ENCODE peak calls at places on chromosomes 11 and 22, in eight cellular contexts. Z is aorta; Y is heart right ventricle; Q is psoas muscle; C is neuronal stem cell; U is HCT116; L is CD8-positive, alpha-beta memory T cell; O is HepG2. G is an unnamed sample.

GRCh38 chr11:46223252-46223513 is 54.3 kb upstream of the CREB3L1 start:
- DNase-seq in Z (no peak), C (no peak), L (no peak), Y (no peak), U (no peak), O (no peak), Q (no peak), G (peak; percentile 76)

GRCh38 chr11:22192642-22193347 is at the start of gene ANO5:
- DNase-seq in O (no peak), U (no peak), L (no peak), Z (peak; percentile 73), Q (peak; percentile 92), C (peak; percentile 66), Y (peak; percentile 78), G (peak; percentile 78)

GRCh38 chr11:28466506-28466905 is 358.3 kb downstream of the METTL15 start:
- DNase-seq in U (no peak), O (no peak), L (no peak), Z (no peak), Q (no peak), Y (no peak), C (no peak), G (no peak)

GRCh38 chr11:86370922-86371614 is 3.6 kb upstream of the CCDC81 start:
- DNase-seq in O (peak; percentile 5), Z (no peak), Q (no peak), U (no peak), L (no peak), C (no peak), Y (no peak), G (no peak)

GRCh38 chr11:132742929-132743328 is 789.4 kb downstream of the OPCML start:
- DNase-seq in Q (no peak), C (no peak), Z (no peak), O (no peak), L (no peak), Y (no peak), U (no peak), G (no peak)

GRCh38 chr22:42800731-42801536 is 56.1 kb downstream of the ARFGAP3 start:
- DNase-seq in Q (no peak), L (no peak), O (peak; percentile 98), U (no peak), Z (no peak), C (no peak), Y (no peak), G (peak; percentile 10)

GRCh38 chr11:94740975-94741707 is 27.0 kb upstream of the AMOTL1 start:
- DNase-seq in Y (peak; percentile 31), C (peak; percentile 49), L (no peak), U (peak; percentile 48), O (peak; percentile 41), Q (peak; percentile 70), Z (peak; percentile 59), G (peak; percentile 38)

GRCh38 chr11:60988658-60989057 is 17.2 kb downstream of the CD6 start:
- DNase-seq in Z (no peak), C (no peak), L (no peak), Y (no peak), U (no peak), O (no peak), Q (no peak), G (no peak)

GRCh38 chr11:105151936-105152554 is 12.5 kb upstream of the CARD18 start:
- DNase-seq in L (no peak), Y (no peak), Q (no peak), C (no peak), O (no peak), Z (no peak), U (no peak), G (no peak)

GRCh38 chr11:33187851-33188722 is 26.8 kb upstream of the CSTF3 start:
- DNase-seq in O (no peak), Q (no peak), L (no peak), U (no peak), C (no peak), Y (no peak), Z (peak; percentile 60), G (peak; percentile 29)

GRCh38 chr11:60854847-60855725 is 664 bp downstream of the PTGDR2 start:
- DNase-seq in Y (no peak), C (no peak), O (no peak), Z (no peak), Q (peak; percentile 23), U (no peak), L (no peak), G (peak; percentile 44)

GRCh38 chr11:118401880-118402590 is 629 bp downstream of the ATP5MG start:
- DNase-seq in Z (no peak), Q (no peak), Y (no peak), O (peak; percentile 76), U (no peak), L (no peak), C (peak; percentile 17), G (peak; percentile 25)

GRCh38 chr11:12029738-12030363 is 21.4 kb upstream of the DKK3 start:
- DNase-seq in Z (no peak), L (no peak), Q (no peak), Y (no peak), U (peak; percentile 47), O (peak; percentile 61), C (peak; percentile 50), G (no peak)

GRCh38 chr11:73288873-73289707 is 17.0 kb downstream of the P2RY6 start:
- DNase-seq in Q (peak; percentile 85), Z (peak; percentile 90), O (peak; percentile 64), C (peak; percentile 79), U (peak; percentile 53), L (peak; percentile 40), Y (peak; percentile 70), G (peak; percentile 51)

GRCh38 chr11:28132541-28132940 is 24.4 kb downstream of the METTL15 start:
- DNase-seq in Q (no peak), C (no peak), L (no peak), O (no peak), Y (no peak), Z (no peak), U (no peak), G (no peak)

GRCh38 chr11:76918941-76919386 is 58.2 kb downstream of the ACER3 start:
- DNase-seq in L (no peak), C (peak; percentile 18), U (peak; percentile 44), Z (peak; percentile 49), Y (no peak), O (peak; percentile 58), Q (no peak), G (peak; percentile 77)

GRCh38 chr11:33634291-33634834 is 66.3 kb downstream of the C11orf91 start:
- DNase-seq in C (no peak), L (no peak), O (no peak), Z (no peak), U (peak; percentile 73), Q (no peak), Y (no peak), G (no peak)

GRCh38 chr11:28702450-28702790 is 594.2 kb downstream of the METTL15 start:
- DNase-seq in O (no peak), Z (no peak), Q (no peak), C (no peak), U (peak; percentile 4), Y (no peak), L (no peak), G (no peak)

GRCh38 chr11:64007629-64008282 is 21.5 kb downstream of the OTUB1 start:
- DNase-seq in Y (peak; percentile 84), Q (peak; percentile 92), Z (peak; percentile 89), O (peak; percentile 89), U (peak; percentile 54), C (no peak), L (no peak), G (peak; percentile 39)

DNA sequence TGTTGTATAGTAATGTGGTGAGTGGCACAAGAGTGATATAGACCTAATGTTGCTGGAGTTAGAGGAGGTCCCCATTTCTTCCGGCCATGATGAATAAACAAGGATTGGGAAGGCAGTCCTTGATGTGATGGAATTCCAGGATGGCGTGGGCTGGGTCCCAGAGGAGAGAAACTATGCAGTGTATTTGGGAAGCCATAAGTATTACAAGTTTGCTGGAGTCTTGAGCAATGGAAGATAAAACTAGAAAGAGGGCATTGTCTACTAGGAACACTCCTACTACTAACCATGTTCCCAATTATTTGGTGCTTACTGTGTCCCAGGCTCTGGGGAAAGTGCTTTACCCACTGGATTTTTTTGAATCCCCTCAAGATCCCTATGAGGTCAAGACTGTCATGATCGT is 20.0 kb downstream of the LDLRAD3 start:
- DNase-seq in Z (no peak), Y (no peak), O (no peak), C (no peak), L (no peak), U (no peak), Q (no peak), G (no peak)
- H3K4me3 ChIP-seq in Z (no peak overlapping the region), Y (no peak overlapping the region), O (no peak overlapping the region), C (no peak overlapping the region), L (no peak overlapping the region), U (no peak overlapping the region), Q (no peak overlapping the region), G (no peak overlapping the region)

GRCh38 chr11:10122337-10123197 is 171.5 kb downstream of the SBF2 start:
- DNase-seq in U (peak; percentile 77), O (no peak), L (no peak), Z (no peak), Y (no peak), Q (no peak), C (no peak), G (no peak)
- H3K4me3 ChIP-seq in U (no peak overlapping the region), O (no peak overlapping the region), L (no peak overlapping the region), Z (no peak overlapping the region), Y (no peak overlapping the region), Q (no peak overlapping the region), C (no peak overlapping the region), G (no peak overlapping the region)

GRCh38 chr11:128872094-128872493 is 5.0 kb upstream of the KCNJ1 start:
- DNase-seq in O (no peak), U (no peak), L (no peak), Z (no peak), Q (no peak), C (no peak), Y (no peak), G (no peak)

GRCh38 chr11:128871165-128871564 is 4.1 kb upstream of the KCNJ1 start:
- DNase-seq in L (no peak), U (no peak), C (no peak), Z (no peak), Q (no peak), O (no peak), Y (no peak), G (no peak)

GRCh38 chr11:128876133-128876650 is 9.1 kb upstream of the KCNJ1 start:
- DNase-seq in O (no peak), Z (no peak), C (no peak), Q (no peak), U (no peak), L (no peak), Y (no peak), G (no peak)

GRCh38 chr11:128872594-128872993 is 5.5 kb upstream of the KCNJ1 start:
- DNase-seq in U (no peak), Z (no peak), O (no peak), L (no peak), Q (no peak), C (no peak), Y (no peak), G (no peak)

GRCh38 chr11:128874406-128874805 is 7.3 kb upstream of the KCNJ1 start:
- DNase-seq in C (no peak), O (no peak), Z (no peak), Y (no peak), L (no peak), Q (no peak), U (no peak), G (no peak)
- H3K4me3 ChIP-seq in C (no peak overlapping the region), O (no peak overlapping the region), Z (no peak overlapping the region), Y (no peak overlapping the region), L (no peak overlapping the region), Q (no peak overlapping the region), U (no peak overlapping the region), G (no peak overlapping the region)

DNA sequence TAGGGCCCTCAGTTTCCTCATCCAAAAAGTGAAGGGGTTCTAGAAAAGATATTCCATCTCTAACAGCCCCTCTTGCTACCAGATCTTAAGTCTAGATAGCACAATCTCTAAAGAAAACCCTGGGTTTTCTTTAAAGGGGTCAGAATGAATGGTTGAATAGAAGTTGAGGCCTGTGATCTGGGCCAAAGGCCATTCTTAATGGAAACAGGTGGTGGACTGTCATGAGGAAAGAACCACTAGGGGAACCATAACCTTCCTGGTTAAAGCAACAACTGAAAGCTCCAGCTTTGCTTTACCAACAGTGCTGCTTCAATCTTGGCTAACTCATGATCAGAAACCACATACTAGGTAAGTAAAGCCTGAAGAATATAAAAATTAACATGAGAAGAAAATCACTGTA is 1.8 kb downstream of the CELF1 start:
- DNase-seq in Q (no peak), Z (no peak), L (no peak), O (peak; percentile 57), U (no peak), C (no peak), Y (no peak), G (peak; percentile 56)
- H3K4me3 ChIP-seq in Q (peak overlapping the region; percentile 81), Z (peak overlapping the region; percentile 15), L (peak overlapping the region; percentile 65), O (no peak overlapping the region), U (peak overlapping the region; percentile 97), C (no peak overlapping the region), Y (no peak overlapping the region), G (peak overlapping the region; percentile 89)

G was measured in small intestine.